ENCODE peak calls at places on chromosomes 11 and 22, in four cellular contexts. S is SK-N-SH, D is hepatocyte, Y is neural progenitor cell. O is an unnamed sample.

GRCh38 chr11:8693010-8693551 is 10.5 kb downstream of the RPL27A start:
- DNase-seq in S (no peak), Y (no peak), D (no peak), O (no peak)

GRCh38 chr11:132099692-132100091 is 729.3 kb downstream of the NTM start:
- DNase-seq in D (no peak), S (peak), Y (peak), O (peak)

GRCh38 chr11:15933896-15934625 is 422.3 kb downstream of the SOX6 start:
- DNase-seq in Y (no peak), S (no peak), D (no peak), O (no peak)

GRCh38 chr22:20781272-20781990 is 7.5 kb downstream of the SERPIND1 start:
- DNase-seq in D (no peak), S (no peak), Y (no peak), O (no peak)

GRCh38 chr22:26170795-26171194 is 1.5 kb downstream of the SEZ6L start:
- DNase-seq in D (peak), S (peak), Y (peak), O (no peak)

GRCh38 chr11:128520206-128520885 is 67.0 kb downstream of the ETS1 start:
- DNase-seq in D (no peak), S (no peak), Y (no peak), O (no peak)

GRCh38 chr11:35580397-35580781 is 37.9 kb upstream of the FJX1 start:
- DNase-seq in S (no peak), D (no peak), Y (no peak), O (no peak)

GRCh38 chr11:1075341-1075911 is 752 bp downstream of the MUC2 start:
- DNase-seq in D (no peak), S (no peak), Y (no peak), O (no peak)

GRCh38 chr11:3132831-3133455 is 32.2 kb downstream of the OSBPL5 start:
- DNase-seq in D (no peak), S (no peak), Y (no peak), O (no peak)

GRCh38 chr11:63869686-63870085 is 30.8 kb downstream of the MARK2 start:
- DNase-seq in D (no peak), S (no peak), Y (no peak), O (no peak)

GRCh38 chr11:68470304-68470811 is 9.8 kb downstream of the PPP6R3 start:
- DNase-seq in S (peak), D (no peak), Y (no peak), O (no peak)

GRCh38 chr11:131889146-131889577 is 518.7 kb downstream of the NTM start:
- DNase-seq in Y (peak), D (peak), S (peak), O (no peak)

GRCh38 chr11:119196833-119197483 is 9.2 kb upstream of the CBL start:
- DNase-seq in D (peak), S (peak), Y (peak), O (peak)

GRCh38 chr11:73576226-73576625 is 21.7 kb downstream of the FAM168A start:
- DNase-seq in S (no peak), Y (peak), D (no peak), O (no peak)

GRCh38 chr22:31451709-31452571 is 37.7 kb downstream of the EIF4ENIF1 start:
- DNase-seq in Y (peak), S (peak), D (peak), O (peak)

GRCh38 chr11:122758361-122758760 is 79.9 kb upstream of the CRTAM start:
- DNase-seq in Y (no peak), S (no peak), D (no peak), O (no peak)

GRCh38 chr22:36397081-36397766 is 9.5 kb upstream of the MYH9 start:
- DNase-seq in Y (no peak), S (no peak), D (peak), O (no peak)

GRCh38 chr11:113394919-113395318 is 7.3 kb downstream of the ANKK1 start:
- DNase-seq in D (no peak), S (no peak), Y (no peak), O (no peak)

GRCh38 chr11:620201-620600 is 4.5 kb upstream of the IRF7 start:
- DNase-seq in D (no peak), S (no peak), Y (no peak), O (no peak)

GRCh38 chr11:125978778-125979378 is 33.0 kb downstream of the VSIG10L2 start:
- DNase-seq in Y (no peak), D (no peak), S (no peak), O (no peak)
- TF ChIP-seq EZH2phosphoT487 in Y (no peak), D (no peak), S (no peak), O (no peak)

DNA sequence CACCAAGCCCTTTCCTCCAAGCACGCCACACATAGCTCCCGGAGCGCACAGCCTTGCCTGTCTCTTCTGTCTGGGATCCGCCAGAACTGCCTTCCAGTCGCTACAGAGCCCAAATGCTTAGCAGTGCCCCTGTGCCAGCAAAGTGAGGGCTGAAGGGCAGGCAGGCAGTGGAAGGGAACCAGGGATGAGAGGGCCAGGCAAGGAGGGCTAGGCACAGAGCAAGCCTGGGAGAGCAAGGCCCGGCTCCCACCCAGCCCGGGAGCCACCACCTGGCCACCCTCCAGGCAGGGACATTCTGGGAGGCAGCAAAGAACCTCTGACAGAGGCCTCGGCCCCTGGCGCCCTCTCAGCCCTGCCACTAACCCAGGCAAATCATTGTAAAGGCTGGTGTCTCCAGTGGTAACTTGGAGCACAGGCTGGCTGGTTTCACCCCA is 32.5 kb downstream of the PPP2R1B start:
- DNase-seq in Y (peak), D (no peak), S (no peak), O (no peak)
- H2AFZ ChIP-seq in Y (no peak), D (no peak), S (no peak), O (no peak)

DNA sequence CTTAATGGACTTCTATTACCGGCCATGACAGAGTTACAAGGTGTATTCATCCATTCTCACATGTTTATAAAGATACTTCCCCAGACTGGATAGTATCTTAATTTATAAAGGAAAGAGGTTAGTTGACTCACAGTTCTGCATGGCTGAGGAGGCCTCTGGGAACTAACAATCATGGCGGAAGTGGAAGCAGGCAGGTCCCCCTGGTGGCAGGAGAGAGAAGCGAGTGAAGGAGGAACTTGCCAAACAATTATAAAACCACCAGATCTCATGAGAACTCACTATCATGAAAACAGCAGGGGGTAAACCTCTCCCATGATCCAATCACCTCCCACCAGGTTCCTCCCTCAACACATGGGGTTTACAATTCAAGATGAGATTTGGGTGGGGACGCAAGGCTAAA is 170.0 kb upstream of the PDGFD start:
- DNase-seq in Y (no peak), S (no peak), D (peak), O (no peak)
- TF ChIP-seq EZH2phosphoT487 in Y (no peak), S (no peak), D (no peak), O (no peak)

GRCh38 chr22:43515411-43515810 is 103.6 kb downstream of the MPPED1 start:
- DNase-seq in D (no peak), S (no peak), Y (no peak), O (no peak)

GRCh38 chr22:43515902-43516301 is 104.1 kb downstream of the MPPED1 start:
- DNase-seq in S (no peak), D (no peak), Y (no peak), O (peak)

GRCh38 chr22:43516386-43516785 is 104.6 kb downstream of the MPPED1 start:
- DNase-seq in D (no peak), S (no peak), Y (no peak), O (no peak)

GRCh38 chr22:43512279-43512678 is 100.5 kb downstream of the MPPED1 start:
- DNase-seq in Y (no peak), S (no peak), D (no peak), O (no peak)

GRCh38 chr22:43514476-43515157 is 102.8 kb downstream of the MPPED1 start:
- DNase-seq in D (no peak), Y (no peak), S (no peak), O (no peak)
- H2AFZ ChIP-seq in D (no peak), Y (no peak), S (no peak), O (no peak)